ENCODE peak calls at places on chromosomes 3 and 15, in nine cellular contexts. T is NT2/D1; P is stimulated activated CD8-positive, alpha-beta memory T cell treated with anti-CD3 and anti-CD28 coated beads, Interleukin-4, amount 100 ng/mL, for 24 hours; R is naive thymus-derived CD8-positive, alpha-beta T cell; C is cortex of kidney; G is AML-193; N is GM23248; F is AG10803; W is activated CD8-positive, alpha-beta memory T cell treated with anti-CD3 and anti-CD28 coated beads for 48 hours. O is an unnamed sample.

GRCh38 chr15:80822666-80823065 is 43.5 kb downstream of the CEMIP start:
- DNase-seq in W (no peak), R (no peak), C (no peak), F (no peak), P (no peak), G (no peak), N (no peak), T (no peak), O (no peak)

GRCh38 chr3:127141921-127142730 is 50.8 kb upstream of the PRR23E start:
- DNase-seq in R (no peak), T (no peak), N (no peak), C (no peak), G (no peak), P (no peak), F (no peak), W (no peak), O (no peak)

GRCh38 chr15:100944237-100944875 is 25.2 kb downstream of the LRRK1 start:
- DNase-seq in N (peak), T (no peak), G (no peak), R (no peak), P (no peak), C (no peak), W (no peak), F (peak), O (no peak)

GRCh38 chr15:36831125-36831914 is 251.9 kb downstream of the CDIN1 start:
- DNase-seq in T (no peak), P (no peak), W (no peak), F (peak), G (no peak), N (peak), C (no peak), R (no peak), O (no peak)

GRCh38 chr15:93067649-93068085 is 21.3 kb downstream of the RGMA start:
- DNase-seq in P (no peak), G (no peak), F (no peak), C (no peak), N (peak), T (no peak), R (no peak), W (no peak), O (no peak)

GRCh38 chr3:89184596-89184995 is 77.2 kb downstream of the EPHA3 start:
- DNase-seq in T (no peak), W (no peak), F (no peak), R (no peak), C (no peak), N (no peak), G (no peak), P (no peak), O (no peak)

GRCh38 chr3:156497326-156497725 is 57.6 kb downstream of the SSR3 start:
- DNase-seq in F (peak), N (peak), T (no peak), G (no peak), R (no peak), W (no peak), C (no peak), P (no peak), O (no peak)

GRCh38 chr3:50189274-50189673 is 2.1 kb upstream of the GNAT1 start:
- DNase-seq in R (no peak), C (no peak), T (peak), N (peak), P (no peak), G (peak), W (no peak), F (peak), O (peak)

GRCh38 chr15:31279221-31280036 is 47.2 kb upstream of the KLF13 start:
- DNase-seq in T (no peak), G (no peak), C (no peak), R (no peak), P (no peak), F (no peak), N (no peak), W (no peak), O (no peak)

GRCh38 chr15:70799667-70800450 is 36.5 kb upstream of the UACA start:
- DNase-seq in P (no peak), G (no peak), T (no peak), N (peak), F (peak), C (no peak), R (no peak), W (no peak), O (no peak)

GRCh38 chr3:34239287-34239686 is 440.9 kb downstream of the PDCD6IP start:
- DNase-seq in R (no peak), N (no peak), P (no peak), W (no peak), C (no peak), F (no peak), G (no peak), T (no peak), O (no peak)

GRCh38 chr3:13163848-13164382 is 90.7 kb upstream of the IQSEC1 start:
- DNase-seq in C (no peak), T (no peak), W (no peak), R (no peak), F (no peak), G (no peak), P (no peak), N (no peak), O (no peak)

GRCh38 chr3:112979244-112979832 is 4.4 kb upstream of the CD200R1 start:
- DNase-seq in C (no peak), T (no peak), N (peak), G (peak), R (no peak), F (peak), W (no peak), P (no peak), O (no peak)

GRCh38 chr15:66145242-66146182 is 108.0 kb downstream of the MEGF11 start:
- DNase-seq in W (no peak), T (no peak), F (peak), G (no peak), N (no peak), P (no peak), R (no peak), C (no peak), O (no peak)

GRCh38 chr3:60497922-60498321 is 753.3 kb downstream of the FHIT start:
- DNase-seq in T (no peak), N (no peak), R (no peak), F (no peak), W (no peak), P (no peak), G (no peak), C (no peak), O (peak)

GRCh38 chr3:144677118-144677517 is 705.5 kb downstream of the DIPK2A start:
- DNase-seq in G (no peak), N (peak), F (peak), C (no peak), R (no peak), W (no peak), P (no peak), T (no peak), O (no peak)

GRCh38 chr15:66875588-66876422 is 173.8 kb downstream of the SMAD6 start:
- DNase-seq in T (no peak), F (no peak), C (no peak), W (no peak), N (peak), P (no peak), R (no peak), G (no peak), O (no peak)

GRCh38 chr3:6354653-6355052 is 506.3 kb upstream of the GRM7 start:
- DNase-seq in G (no peak), P (no peak), F (no peak), N (no peak), W (no peak), R (no peak), C (no peak), T (no peak), O (no peak)

GRCh38 chr15:32743411-32744145 is 25.8 kb downstream of the GREM1 start:
- DNase-seq in N (peak), G (no peak), T (no peak), P (no peak), F (no peak), W (no peak), R (no peak), C (no peak), O (no peak)

GRCh38 chr3:179151474-179151873 is 3.3 kb downstream of the PIK3CA start:
- DNase-seq in G (no peak), T (no peak), P (no peak), N (no peak), F (no peak), C (no peak), R (no peak), W (no peak), O (no peak)

GRCh38 chr3:169058681-169059080 is 604.8 kb downstream of the MECOM start:
- DNase-seq in W (no peak), G (no peak), F (no peak), C (no peak), T (no peak), R (no peak), P (no peak), N (no peak), O (no peak)

GRCh38 chr3:25428003-25428861 is at the start of gene RARB:
- DNase-seq in W (no peak), N (peak), C (no peak), T (peak), F (peak), G (no peak), R (no peak), P (no peak), O (no peak)

GRCh38 chr3:43883729-43884396 is 193.1 kb downstream of the ABHD5 start:
- DNase-seq in R (no peak), P (no peak), C (no peak), N (no peak), T (no peak), W (no peak), F (no peak), G (no peak), O (no peak)

GRCh38 chr15:91289324-91289723 is 189.3 kb downstream of the SV2B start:
- DNase-seq in T (peak), N (no peak), W (no peak), C (no peak), R (no peak), G (peak), P (no peak), F (no peak), O (no peak)

GRCh38 chr3:5258526-5258925 is 71.0 kb downstream of the EDEM1 start:
- DNase-seq in T (no peak), F (no peak), C (no peak), P (no peak), G (no peak), W (no peak), N (no peak), R (no peak), O (no peak)

GRCh38 chr3:128495435-128495970 is 2.5 kb upstream of the GATA2 start:
- DNase-seq in R (no peak), G (no peak), N (no peak), F (no peak), W (no peak), C (no peak), P (no peak), T (no peak), O (no peak)

GRCh38 chr3:168532135-168532534 is 436.4 kb upstream of the GOLIM4 start:
- DNase-seq in R (no peak), W (no peak), P (no peak), F (no peak), G (no peak), T (peak), C (no peak), N (no peak), O (no peak)

GRCh38 chr15:64275934-64276333 is 80.0 kb downstream of the CSNK1G1 start:
- DNase-seq in R (no peak), P (no peak), G (no peak), T (no peak), W (no peak), N (no peak), F (no peak), C (no peak), O (no peak)

GRCh38 chr3:102926618-102927017 is 491.8 kb downstream of the ZPLD1 start:
- DNase-seq in G (no peak), T (no peak), P (no peak), W (no peak), R (no peak), F (no peak), N (no peak), C (no peak), O (no peak)

GRCh38 chr15:64642875-64643274 is 132.5 kb downstream of the RBPMS2 start:
- DNase-seq in N (no peak), R (no peak), C (no peak), T (no peak), P (no peak), W (no peak), F (no peak), G (no peak), O (no peak)

GRCh38 chr3:156675744-156676466 is 1.5 kb downstream of the TIPARP start:
- DNase-seq in G (peak), W (no peak), R (no peak), N (peak), C (no peak), P (no peak), F (peak), T (no peak), O (no peak)